ENCODE peak calls at places on chromosome 17, in four cellular contexts. M is T-helper 17 cell, K is mucosa of descending colon, Z is heart left ventricle. Y is an unnamed sample. For H3K9me3, the result is how much of the 10 kb centered on the place peaks cover.

GRCh38 chr17:59266748-59267147 is 46.4 kb downstream of the GDPD1 start:
- DNase-seq in M (no peak), K (no peak), Z (no peak), Y (no peak)

GRCh38 chr17:225551-225950 is 44.1 kb upstream of the DOC2B start:
- DNase-seq in M (no peak), K (no peak), Z (peak), Y (no peak)

GRCh38 chr17:76408037-76408849 is 23.8 kb downstream of the SPHK1 start:
- DNase-seq in M (peak), K (peak), Z (peak), Y (no peak)

GRCh38 chr17:57663326-57664070 is 81.6 kb downstream of the CCDC182 start:
- DNase-seq in M (no peak), K (no peak), Z (no peak), Y (no peak)

GRCh38 chr17:43546317-43547188 is at the start of gene ETV4:
- DNase-seq in M (peak), K (peak), Z (peak), Y (peak)

GRCh38 chr17:65100316-65101140 is 36.6 kb upstream of the RGS9 start:
- DNase-seq in M (peak), K (peak), Z (peak), Y (peak)

GRCh38 chr17:33564146-33564545 is 271.1 kb upstream of the ASIC2 start:
- DNase-seq in M (no peak), K (no peak), Z (no peak), Y (no peak)

GRCh38 chr17:81885869-81886548 is 5.4 kb downstream of the ALYREF start:
- DNase-seq in M (no peak), K (no peak), Z (no peak), Y (no peak)

GRCh38 chr17:55384833-55385232 is 36.8 kb downstream of the MMD start:
- DNase-seq in M (no peak), K (no peak), Z (no peak), Y (no peak)

GRCh38 chr17:8753976-8754440 is 4.3 kb downstream of the SPDYE4 start:
- DNase-seq in M (no peak), K (no peak), Z (no peak), Y (no peak)

DNA sequence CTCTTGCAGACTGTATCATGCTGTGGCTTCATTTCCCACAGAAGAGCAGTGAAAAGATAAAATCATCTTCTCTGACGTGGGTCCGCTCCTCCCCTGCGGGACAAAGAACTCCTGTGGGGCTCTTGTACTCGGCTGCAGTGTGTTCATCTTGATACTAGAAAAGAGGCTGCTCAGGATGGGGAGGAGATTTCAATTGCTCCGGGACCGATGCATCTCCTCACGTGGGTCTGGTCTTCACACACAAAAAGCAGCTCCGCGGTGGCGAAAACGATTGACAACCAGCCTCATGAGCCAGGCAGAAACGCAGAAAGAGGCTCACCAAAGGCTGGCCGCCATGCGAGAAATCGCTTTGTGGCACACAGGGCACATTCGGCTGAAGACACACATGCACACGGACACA is 14.4 kb upstream of the KCNJ18 start:
- DNase-seq in M (no peak), K (no peak), Z (no peak), Y (no peak)
- H3K9me3 ChIP-seq in M (under half), K (under half), Z (under half), Y (under half)

GRCh38 chr17:21823130-21823529 is 130.8 kb downstream of the KCNJ18 start:
- DNase-seq in M (no peak), K (no peak), Z (no peak), Y (no peak)
- H3K9me3 ChIP-seq in M (under half), K (under half), Z (under half), Y (under half)

GRCh38 chr17:52724578-52724977 is 566.1 kb upstream of the CA10 start:
- DNase-seq in M (no peak), K (no peak), Z (no peak), Y (no peak)
- H3K9me3 ChIP-seq in M (under half), K (under half), Z (under half), Y (under half)

DNA sequence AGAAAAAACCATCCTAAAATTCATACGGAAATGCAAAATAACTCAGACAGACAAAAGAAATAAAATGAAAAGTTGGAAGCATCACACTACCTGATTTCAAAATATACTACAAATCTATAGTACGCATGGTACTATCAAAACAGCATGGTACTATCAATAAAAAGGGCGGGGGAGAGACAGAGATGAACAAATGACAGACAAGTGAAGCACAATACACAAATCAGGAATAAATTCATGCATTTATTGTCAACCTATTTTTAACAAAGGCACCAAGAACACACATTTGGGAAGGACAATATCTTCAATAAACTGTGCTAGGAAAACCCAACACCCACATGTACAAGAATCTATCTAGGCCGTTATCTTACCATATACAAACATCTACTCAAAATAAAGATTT is 207.4 kb upstream of the WSB1 start:
- DNase-seq in M (no peak), K (no peak), Z (no peak), Y (no peak)
- H3K9me3 ChIP-seq in M (under half), K (under half), Z (under half), Y (under half)

Y was measured in NT2/D1.